ENCODE peak calls at places on chromosomes 11 and 22, in four cellular contexts. One of them, this sample, is unnamed.

GRCh38 chr11:46387456-46387855 is 4.1 kb downstream of the CHRM4 start:
- DNase-seq in HepG2: no peak
- DNase-seq in GM12878: no peak
- DNase-seq in K562: no peak
- DNase-seq in this sample: no peak

GRCh38 chr11:124301482-124301881 is 12.3 kb downstream of the OR8D1 start:
- DNase-seq in K562: no peak
- DNase-seq in GM12878: no peak
- DNase-seq in HepG2: no peak
- DNase-seq in this sample: peak; percentile 32

GRCh38 chr11:106828976-106829375 is 189.3 kb downstream of the GUCY1A2 start:
- DNase-seq in HepG2: no peak
- DNase-seq in GM12878: no peak
- DNase-seq in K562: no peak
- DNase-seq in this sample: no peak

GRCh38 chr11:120950880-120951279 is 73.0 kb upstream of the TBCEL start:
- DNase-seq in K562: no peak
- DNase-seq in GM12878: no peak
- DNase-seq in HepG2: no peak
- DNase-seq in this sample: no peak

GRCh38 chr11:34192481-34193401 is 87.3 kb downstream of the NAT10 start:
- DNase-seq in HepG2: no peak
- DNase-seq in K562: no peak
- DNase-seq in GM12878: no peak
- DNase-seq in this sample: no peak

GRCh38 chr11:60718524-60719316 is 5.8 kb upstream of the MS4A18 start:
- DNase-seq in HepG2: no peak
- DNase-seq in GM12878: no peak
- DNase-seq in K562: no peak
- DNase-seq in this sample: no peak

GRCh38 chr22:48959496-48959895 is 868.2 kb downstream of the BRD1 start:
- DNase-seq in K562: no peak
- DNase-seq in HepG2: no peak
- DNase-seq in GM12878: no peak
- DNase-seq in this sample: no peak

GRCh38 chr11:46338988-46339666 is 8.1 kb upstream of the DGKZ start:
- DNase-seq in K562: no peak
- DNase-seq in GM12878: no peak
- DNase-seq in HepG2: no peak
- DNase-seq in this sample: no peak

GRCh38 chr11:119322921-119323531 is 6.1 kb upstream of the MCAM start:
- DNase-seq in K562: no peak
- DNase-seq in HepG2: no peak
- DNase-seq in GM12878: no peak
- DNase-seq in this sample: no peak

GRCh38 chr11:65429724-65430405 is 7.3 kb downstream of the NEAT1 start:
- DNase-seq in K562: no peak
- DNase-seq in GM12878: no peak
- DNase-seq in HepG2: no peak
- DNase-seq in this sample: peak; percentile 79

GRCh38 chr11:48004456-48004855 is 24.1 kb downstream of the PTPRJ start:
- DNase-seq in HepG2: no peak
- DNase-seq in K562: no peak
- DNase-seq in GM12878: no peak
- DNase-seq in this sample: no peak

DNA sequence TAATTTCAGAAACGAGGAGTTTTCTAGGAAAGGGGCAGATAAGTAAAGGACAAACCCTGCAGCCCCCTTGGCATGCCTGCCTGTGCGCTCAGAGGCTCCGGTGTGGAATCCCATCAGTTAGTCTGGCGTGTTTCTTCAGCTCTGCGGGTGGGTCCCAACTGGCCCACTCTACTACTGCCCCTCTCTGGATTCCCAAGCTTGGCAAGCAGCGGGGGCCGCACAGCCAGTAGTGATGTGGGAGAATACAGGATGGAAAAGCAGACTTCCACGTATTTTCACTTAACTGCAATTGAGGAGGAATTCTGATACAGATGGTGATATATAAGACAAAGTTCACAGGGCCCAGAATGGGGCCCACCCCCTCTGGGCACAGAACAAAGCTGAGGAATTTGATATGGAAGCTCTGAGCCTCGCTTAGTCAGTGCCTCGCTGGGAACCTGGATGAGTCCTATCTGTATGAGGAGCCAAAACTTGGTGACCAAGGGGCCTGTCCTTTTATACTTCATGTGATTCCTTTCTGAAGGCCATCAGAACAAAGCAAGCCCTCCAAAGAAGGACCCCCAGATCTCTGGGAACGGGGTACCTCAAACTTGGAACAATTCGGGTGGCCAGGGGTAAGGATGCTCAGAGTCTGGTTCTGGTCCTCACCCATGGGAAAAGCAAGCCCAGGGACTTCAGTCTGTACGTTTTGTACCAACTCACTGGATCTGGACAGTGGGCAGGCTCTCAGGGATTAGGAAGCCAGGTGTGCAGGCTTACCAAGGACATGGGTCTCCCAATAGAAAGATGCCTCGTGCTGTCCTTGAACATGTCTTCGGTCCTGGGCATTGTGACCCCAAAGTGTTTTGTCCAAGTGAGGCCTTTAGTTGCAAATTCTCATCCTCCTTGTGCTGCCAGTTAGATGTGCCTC is 26.0 kb downstream of the RELT start:
- DNase-seq in HepG2: no peak
- DNase-seq in GM12878: no peak
- DNase-seq in K562: no peak
- DNase-seq in this sample: no peak
- TF ChIP-seq MYC in HepG2: no peak
- TF ChIP-seq MYC in GM12878: no peak
- TF ChIP-seq MYC in K562: no peak
- TF ChIP-seq MYC in this sample: no peak

GRCh38 chr11:69122642-69123431 is 32.9 kb upstream of the SMIM38 start:
- DNase-seq in GM12878: no peak
- DNase-seq in HepG2: peak; percentile 91
- DNase-seq in K562: peak; percentile 56
- DNase-seq in this sample: peak; percentile 64
- H3K27ac ChIP-seq in GM12878: no peak overlapping the region
- H3K27ac ChIP-seq in HepG2: no peak overlapping the region
- H3K27ac ChIP-seq in K562: no peak overlapping the region
- H3K27ac ChIP-seq in this sample: no peak overlapping the region

GRCh38 chr11:50174189-50174588 is 141.5 kb downstream of the OR4C45 start:
- DNase-seq in K562: no peak
- DNase-seq in HepG2: no peak
- DNase-seq in GM12878: no peak
- DNase-seq in this sample: no peak

GRCh38 chr11:50170115-50170514 is 137.4 kb downstream of the OR4C45 start:
- DNase-seq in K562: no peak
- DNase-seq in HepG2: no peak
- DNase-seq in GM12878: no peak
- DNase-seq in this sample: no peak

GRCh38 chr11:50178732-50179131 is 146.1 kb downstream of the OR4C45 start:
- DNase-seq in K562: no peak
- DNase-seq in GM12878: no peak
- DNase-seq in HepG2: no peak
- DNase-seq in this sample: no peak

GRCh38 chr11:50169634-50170033 is 137.0 kb downstream of the OR4C45 start:
- DNase-seq in K562: no peak
- DNase-seq in HepG2: no peak
- DNase-seq in GM12878: no peak
- DNase-seq in this sample: no peak

GRCh38 chr11:50174975-50175374 is 142.3 kb downstream of the OR4C45 start:
- DNase-seq in K562: no peak
- DNase-seq in GM12878: no peak
- DNase-seq in HepG2: no peak
- DNase-seq in this sample: no peak
- TF ChIP-seq EZH2 in K562: no peak
- TF ChIP-seq EZH2 in GM12878: no peak
- TF ChIP-seq EZH2 in HepG2: no peak
- TF ChIP-seq EZH2 in this sample: no peak

GRCh38 chr11:10162222-10162621 is 131.8 kb downstream of the SBF2 start:
- DNase-seq in K562: no peak
- DNase-seq in HepG2: no peak
- DNase-seq in GM12878: no peak
- DNase-seq in this sample: no peak

GRCh38 chr11:10160350-10160749 is 133.7 kb downstream of the SBF2 start:
- DNase-seq in HepG2: no peak
- DNase-seq in GM12878: no peak
- DNase-seq in K562: no peak
- DNase-seq in this sample: no peak

GRCh38 chr11:10155793-10156490 is 138.1 kb downstream of the SBF2 start:
- DNase-seq in K562: no peak
- DNase-seq in HepG2: no peak
- DNase-seq in GM12878: no peak
- DNase-seq in this sample: no peak

GRCh38 chr11:10158461-10158860 is 135.6 kb downstream of the SBF2 start:
- DNase-seq in GM12878: no peak
- DNase-seq in HepG2: no peak
- DNase-seq in K562: no peak
- DNase-seq in this sample: no peak
- TF ChIP-seq MYC in GM12878: no peak
- TF ChIP-seq MYC in HepG2: no peak
- TF ChIP-seq MYC in K562: no peak
- TF ChIP-seq MYC in this sample: no peak

DNA sequence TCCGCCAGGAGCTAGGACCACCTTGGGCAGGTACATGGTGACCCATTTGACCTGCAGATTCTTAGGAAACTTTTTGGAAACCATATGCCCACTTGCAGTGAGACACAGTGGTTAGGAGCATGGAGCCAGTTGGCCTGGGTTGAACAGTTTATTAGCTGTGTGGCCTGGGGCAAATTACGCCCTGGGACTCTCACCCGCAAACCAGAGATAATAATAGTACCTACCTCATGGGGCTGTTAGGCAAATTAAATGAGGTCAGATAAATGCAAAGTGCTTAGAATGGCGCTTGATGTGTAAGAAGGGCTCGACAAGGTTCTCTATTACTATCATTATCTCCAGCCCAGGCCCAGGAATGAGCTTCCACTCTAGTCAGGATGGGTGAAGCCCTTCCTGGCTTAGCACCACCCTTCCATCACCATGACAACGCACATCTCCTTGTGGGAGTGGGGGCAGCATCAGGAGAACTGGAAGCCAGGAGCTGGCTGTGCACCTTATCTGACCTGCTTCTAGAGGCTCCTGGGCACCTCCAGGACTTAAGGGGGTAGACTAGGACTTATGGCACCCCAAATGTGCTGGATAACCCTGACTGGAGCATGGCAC is 5.1 kb downstream of the SYT12 start:
- DNase-seq in HepG2: no peak
- DNase-seq in GM12878: peak; percentile 53
- DNase-seq in K562: peak; percentile 44
- DNase-seq in this sample: no peak
- H3K27ac ChIP-seq in HepG2: no peak overlapping the region
- H3K27ac ChIP-seq in GM12878: peak overlapping the region; percentile 27
- H3K27ac ChIP-seq in K562: no peak overlapping the region
- H3K27ac ChIP-seq in this sample: no peak overlapping the region

GRCh38 chr11:849951-850776 is 7.5 kb downstream of the TSPAN4 start:
- DNase-seq in K562: no peak
- DNase-seq in HepG2: no peak
- DNase-seq in GM12878: no peak
- DNase-seq in this sample: no peak
- TF ChIP-seq EZH2 in K562: no peak
- TF ChIP-seq EZH2 in HepG2: no peak
- TF ChIP-seq EZH2 in GM12878: no peak
- TF ChIP-seq EZH2 in this sample: no peak

DNA sequence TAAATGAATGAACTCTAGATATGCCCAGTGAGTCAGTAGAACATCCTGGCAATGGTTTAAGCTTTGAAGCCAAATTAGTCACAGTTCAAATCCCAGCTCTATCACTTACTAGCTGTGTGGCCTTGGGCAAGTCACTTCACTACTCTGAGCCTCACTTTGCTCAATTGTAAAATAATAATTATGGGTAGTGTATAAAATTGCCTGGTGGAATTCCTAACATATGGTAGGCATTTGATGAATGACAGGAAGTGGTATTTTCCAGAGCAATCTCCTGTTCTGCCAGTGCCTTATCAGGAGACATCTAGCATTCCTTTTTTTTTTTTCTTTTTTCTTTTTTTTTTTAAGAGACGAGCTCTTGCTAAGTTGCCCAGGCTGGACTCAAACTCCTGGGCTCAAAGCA is 13.0 kb downstream of the SCN4B start:
- DNase-seq in K562: no peak
- DNase-seq in HepG2: no peak
- DNase-seq in GM12878: no peak
- DNase-seq in this sample: no peak
- TF ChIP-seq MYC in K562: no peak
- TF ChIP-seq MYC in HepG2: no peak
- TF ChIP-seq MYC in GM12878: no peak
- TF ChIP-seq MYC in this sample: no peak

This sample was measured in endothelial cell of umbilical vein.